ENCODE peak calls at places on chromosome 12, in seven cellular contexts. F, L, U, E, D, S and B are unnamed samples.

GRCh38 chr12:40010899-40011774 is 94.7 kb downstream of the SLC2A13 start:
- DNase-seq in F (peak; percentile 89), D (peak; percentile 85), L (peak; percentile 45), U (peak; percentile 62), E (peak; percentile 34), S (peak; percentile 35), B (peak; percentile 44)

GRCh38 chr12:49131973-49132461 is 822 bp upstream of the TUBA1B start:
- DNase-seq in L (no peak), U (peak; percentile 17), D (peak; percentile 63), E (no peak), S (no peak), F (peak; percentile 84), B (peak; percentile 28)

GRCh38 chr12:110619534-110619953 is 5.6 kb downstream of the TCTN1 start:
- DNase-seq in D (no peak), E (no peak), S (no peak), U (peak; percentile 48), F (no peak), L (peak; percentile 23), B (peak; percentile 50)

GRCh38 chr12:22377731-22378496 is 43.4 kb upstream of the ST8SIA1 start:
- DNase-seq in L (no peak), S (no peak), F (no peak), D (peak; percentile 7), E (no peak), U (no peak), B (no peak)

GRCh38 chr12:3832738-3833137 is 40.5 kb downstream of the PARP11 start:
- DNase-seq in U (no peak), F (no peak), E (no peak), L (no peak), S (no peak), D (no peak), B (no peak)

GRCh38 chr12:81692008-81692407 is 67.1 kb downstream of the PPFIA2 start:
- DNase-seq in F (peak; percentile 19), D (no peak), E (no peak), L (no peak), U (no peak), S (no peak), B (no peak)

GRCh38 chr12:72246370-72246769 is 25.8 kb upstream of the TRHDE start:
- DNase-seq in U (no peak), F (no peak), S (no peak), L (no peak), D (no peak), E (no peak), B (no peak)

GRCh38 chr12:130764073-130764472 is 48.0 kb upstream of the RIMBP2 start:
- DNase-seq in D (peak; percentile 17), U (no peak), S (no peak), F (peak; percentile 58), L (no peak), E (no peak), B (no peak)

GRCh38 chr12:27966870-27967269 is 5.7 kb downstream of the PTHLH start:
- DNase-seq in E (no peak), S (no peak), U (no peak), L (no peak), D (peak; percentile 95), F (no peak), B (no peak)

GRCh38 chr12:47318963-47319362 is 239.2 kb upstream of the AMIGO2 start:
- DNase-seq in L (no peak), S (no peak), D (no peak), F (no peak), E (no peak), U (no peak), B (no peak)

GRCh38 chr12:12689672-12690287 is 6.2 kb downstream of the GPR19 start:
- DNase-seq in U (no peak), S (no peak), D (no peak), L (no peak), F (no peak), E (no peak), B (no peak)

GRCh38 chr12:119911147-119911546 is 34.0 kb upstream of the CIT start:
- DNase-seq in U (no peak), D (peak; percentile 7), S (no peak), F (no peak), L (no peak), E (no peak), B (no peak)